ENCODE peak calls at places on chromosome 20, in ten cellular contexts. One of them, this sample, is unnamed.

GRCh38 chr20:48824830-48825550 is 2.8 kb downstream of the PREX1 start:
- DNase-seq in psoas muscle: no peak
- DNase-seq in neural crest cell: no peak
- DNase-seq in heart right ventricle: no peak
- DNase-seq in tibial artery: no peak
- DNase-seq in lung: no peak
- DNase-seq in activated CD8-positive, alpha-beta T cell treated with anti-CD3 and anti-CD28 coated beads for 36 hours: no peak
- DNase-seq in IMR-90: no peak
- DNase-seq in OCI-LY7: no peak
- DNase-seq in neural progenitor cell: peak; percentile 77
- DNase-seq in this sample: no peak

GRCh38 chr20:41287327-41287726 is 30.2 kb downstream of the ZHX3 start:
- DNase-seq in psoas muscle: no peak
- DNase-seq in neural crest cell: no peak
- DNase-seq in heart right ventricle: no peak
- DNase-seq in tibial artery: no peak
- DNase-seq in lung: no peak
- DNase-seq in activated CD8-positive, alpha-beta T cell treated with anti-CD3 and anti-CD28 coated beads for 36 hours: no peak
- DNase-seq in IMR-90: peak; percentile 97
- DNase-seq in OCI-LY7: no peak
- DNase-seq in neural progenitor cell: no peak
- DNase-seq in this sample: no peak

GRCh38 chr20:50663095-50663821 is 28.1 kb downstream of the RIPOR3 start:
- DNase-seq in psoas muscle: no peak
- DNase-seq in neural crest cell: no peak
- DNase-seq in heart right ventricle: peak; percentile 30
- DNase-seq in tibial artery: no peak
- DNase-seq in lung: peak; percentile 51
- DNase-seq in activated CD8-positive, alpha-beta T cell treated with anti-CD3 and anti-CD28 coated beads for 36 hours: peak; percentile 25
- DNase-seq in IMR-90: no peak
- DNase-seq in OCI-LY7: peak; percentile 52
- DNase-seq in neural progenitor cell: no peak
- DNase-seq in this sample: no peak

GRCh38 chr20:47351643-47352331 is 4.7 kb downstream of the ZMYND8 start:
- DNase-seq in psoas muscle: no peak
- DNase-seq in neural crest cell: no peak
- DNase-seq in heart right ventricle: no peak
- DNase-seq in tibial artery: no peak
- DNase-seq in lung: no peak
- DNase-seq in activated CD8-positive, alpha-beta T cell treated with anti-CD3 and anti-CD28 coated beads for 36 hours: no peak
- DNase-seq in IMR-90: no peak
- DNase-seq in OCI-LY7: peak; percentile 64
- DNase-seq in neural progenitor cell: peak; percentile 60
- DNase-seq in this sample: no peak

GRCh38 chr20:59733326-59733725 is 129.0 kb downstream of the PHACTR3 start:
- DNase-seq in psoas muscle: no peak
- DNase-seq in neural crest cell: no peak
- DNase-seq in heart right ventricle: no peak
- DNase-seq in tibial artery: no peak
- DNase-seq in lung: no peak
- DNase-seq in activated CD8-positive, alpha-beta T cell treated with anti-CD3 and anti-CD28 coated beads for 36 hours: no peak
- DNase-seq in IMR-90: no peak
- DNase-seq in OCI-LY7: no peak
- DNase-seq in neural progenitor cell: no peak
- DNase-seq in this sample: no peak

GRCh38 chr20:31472395-31473330 is 2.3 kb downstream of the DEFB124 start:
- DNase-seq in psoas muscle: no peak
- DNase-seq in neural crest cell: no peak
- DNase-seq in heart right ventricle: no peak
- DNase-seq in tibial artery: no peak
- DNase-seq in lung: no peak
- DNase-seq in activated CD8-positive, alpha-beta T cell treated with anti-CD3 and anti-CD28 coated beads for 36 hours: no peak
- DNase-seq in IMR-90: no peak
- DNase-seq in OCI-LY7: no peak
- DNase-seq in neural progenitor cell: no peak
- DNase-seq in this sample: no peak

GRCh38 chr20:4910951-4911350 is 90.4 kb downstream of the SLC23A2 start:
- DNase-seq in psoas muscle: no peak
- DNase-seq in neural crest cell: no peak
- DNase-seq in heart right ventricle: no peak
- DNase-seq in tibial artery: no peak
- DNase-seq in lung: no peak
- DNase-seq in activated CD8-positive, alpha-beta T cell treated with anti-CD3 and anti-CD28 coated beads for 36 hours: no peak
- DNase-seq in IMR-90: no peak
- DNase-seq in OCI-LY7: no peak
- DNase-seq in neural progenitor cell: no peak
- DNase-seq in this sample: no peak

GRCh38 chr20:23265226-23265625 is 85.4 kb upstream of the NXT1 start:
- DNase-seq in psoas muscle: no peak
- DNase-seq in neural crest cell: no peak
- DNase-seq in heart right ventricle: no peak
- DNase-seq in tibial artery: no peak
- DNase-seq in lung: no peak
- DNase-seq in activated CD8-positive, alpha-beta T cell treated with anti-CD3 and anti-CD28 coated beads for 36 hours: no peak
- DNase-seq in IMR-90: peak; percentile 41
- DNase-seq in OCI-LY7: no peak
- DNase-seq in neural progenitor cell: no peak
- DNase-seq in this sample: no peak

GRCh38 chr20:46631212-46631869 is 19.9 kb downstream of the SLC13A3 start:
- DNase-seq in psoas muscle: no peak
- DNase-seq in neural crest cell: no peak
- DNase-seq in heart right ventricle: no peak
- DNase-seq in tibial artery: no peak
- DNase-seq in lung: no peak
- DNase-seq in activated CD8-positive, alpha-beta T cell treated with anti-CD3 and anti-CD28 coated beads for 36 hours: peak; percentile 10
- DNase-seq in IMR-90: peak; percentile 15
- DNase-seq in OCI-LY7: no peak
- DNase-seq in neural progenitor cell: peak; percentile 40
- DNase-seq in this sample: no peak

GRCh38 chr20:21513881-21514540 is at the start of gene NKX2-2:
- DNase-seq in psoas muscle: peak; percentile 49
- DNase-seq in neural crest cell: no peak
- DNase-seq in heart right ventricle: no peak
- DNase-seq in tibial artery: no peak
- DNase-seq in lung: no peak
- DNase-seq in activated CD8-positive, alpha-beta T cell treated with anti-CD3 and anti-CD28 coated beads for 36 hours: no peak
- DNase-seq in IMR-90: no peak
- DNase-seq in OCI-LY7: no peak
- DNase-seq in neural progenitor cell: peak; percentile 49
- DNase-seq in this sample: peak; percentile 64

GRCh38 chr20:37915800-37916570 is 13.1 kb downstream of the VSTM2L start:
- DNase-seq in psoas muscle: no peak
- DNase-seq in neural crest cell: no peak
- DNase-seq in heart right ventricle: no peak
- DNase-seq in tibial artery: no peak
- DNase-seq in lung: no peak
- DNase-seq in activated CD8-positive, alpha-beta T cell treated with anti-CD3 and anti-CD28 coated beads for 36 hours: no peak
- DNase-seq in IMR-90: no peak
- DNase-seq in OCI-LY7: no peak
- DNase-seq in neural progenitor cell: peak; percentile 56
- DNase-seq in this sample: no peak

GRCh38 chr20:55684578-55684977 is 320.7 kb downstream of the CBLN4 start:
- DNase-seq in psoas muscle: no peak
- DNase-seq in neural crest cell: no peak
- DNase-seq in heart right ventricle: peak; percentile 6
- DNase-seq in tibial artery: no peak
- DNase-seq in lung: no peak
- DNase-seq in activated CD8-positive, alpha-beta T cell treated with anti-CD3 and anti-CD28 coated beads for 36 hours: no peak
- DNase-seq in IMR-90: no peak
- DNase-seq in OCI-LY7: no peak
- DNase-seq in neural progenitor cell: no peak
- DNase-seq in this sample: no peak

GRCh38 chr20:32983459-32984112 is 20.6 kb downstream of the SUN5 start:
- DNase-seq in psoas muscle: no peak
- DNase-seq in neural crest cell: no peak
- DNase-seq in heart right ventricle: no peak
- DNase-seq in tibial artery: no peak
- DNase-seq in lung: no peak
- DNase-seq in activated CD8-positive, alpha-beta T cell treated with anti-CD3 and anti-CD28 coated beads for 36 hours: no peak
- DNase-seq in IMR-90: no peak
- DNase-seq in OCI-LY7: no peak
- DNase-seq in neural progenitor cell: no peak
- DNase-seq in this sample: no peak

GRCh38 chr20:35305682-35306556 is 13.7 kb upstream of the FAM83C start:
- DNase-seq in psoas muscle: peak; percentile 89
- DNase-seq in neural crest cell: no peak
- DNase-seq in heart right ventricle: no peak
- DNase-seq in tibial artery: peak; percentile 70
- DNase-seq in lung: no peak
- DNase-seq in activated CD8-positive, alpha-beta T cell treated with anti-CD3 and anti-CD28 coated beads for 36 hours: peak; percentile 95
- DNase-seq in IMR-90: peak; percentile 100
- DNase-seq in OCI-LY7: no peak
- DNase-seq in neural progenitor cell: no peak
- DNase-seq in this sample: no peak

GRCh38 chr20:23407770-23408467 is 13.4 kb downstream of the NAPB start:
- DNase-seq in psoas muscle: no peak
- DNase-seq in neural crest cell: no peak
- DNase-seq in heart right ventricle: no peak
- DNase-seq in tibial artery: no peak
- DNase-seq in lung: no peak
- DNase-seq in activated CD8-positive, alpha-beta T cell treated with anti-CD3 and anti-CD28 coated beads for 36 hours: peak; percentile 64
- DNase-seq in IMR-90: no peak
- DNase-seq in OCI-LY7: no peak
- DNase-seq in neural progenitor cell: no peak
- DNase-seq in this sample: peak; percentile 34

GRCh38 chr20:52937701-52938100 is 34.5 kb upstream of the TSHZ2 start:
- DNase-seq in psoas muscle: no peak
- DNase-seq in neural crest cell: no peak
- DNase-seq in heart right ventricle: no peak
- DNase-seq in tibial artery: no peak
- DNase-seq in lung: no peak
- DNase-seq in activated CD8-positive, alpha-beta T cell treated with anti-CD3 and anti-CD28 coated beads for 36 hours: no peak
- DNase-seq in IMR-90: no peak
- DNase-seq in OCI-LY7: no peak
- DNase-seq in neural progenitor cell: peak; percentile 5
- DNase-seq in this sample: no peak
- TF ChIP-seq CTCF in psoas muscle: no peak
- TF ChIP-seq CTCF in neural crest cell: no peak
- TF ChIP-seq CTCF in heart right ventricle: no peak
- TF ChIP-seq CTCF in tibial artery: no peak
- TF ChIP-seq CTCF in lung: no peak
- TF ChIP-seq CTCF in activated CD8-positive, alpha-beta T cell treated with anti-CD3 and anti-CD28 coated beads for 36 hours: no peak
- TF ChIP-seq CTCF in IMR-90: no peak
- TF ChIP-seq CTCF in OCI-LY7: peak; percentile 38
- TF ChIP-seq CTCF in neural progenitor cell: peak; percentile 15
- TF ChIP-seq CTCF in this sample: no peak

DNA sequence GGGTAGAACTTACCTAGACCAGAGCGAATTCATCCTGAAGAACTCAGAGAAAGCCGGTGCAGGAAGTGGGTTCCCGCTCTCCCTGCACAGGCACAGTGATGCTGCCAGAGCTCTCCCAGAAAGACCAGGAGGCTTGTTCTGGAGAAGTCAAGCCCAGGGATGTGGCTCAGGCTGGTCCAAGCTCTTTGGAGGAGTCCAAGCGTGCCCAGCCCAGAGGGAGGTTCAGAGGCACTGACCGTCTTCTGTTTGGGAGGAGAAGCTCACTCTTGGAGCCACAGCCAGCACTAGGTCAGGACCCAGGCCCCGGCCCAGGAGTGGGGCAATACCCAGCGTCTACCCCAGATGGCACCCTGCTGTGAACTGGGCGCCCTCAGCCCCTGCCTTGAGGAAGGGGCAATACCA is 1.5 kb upstream of the PMEPA1 start:
- DNase-seq in psoas muscle: no peak
- DNase-seq in neural crest cell: no peak
- DNase-seq in heart right ventricle: no peak
- DNase-seq in tibial artery: no peak
- DNase-seq in lung: no peak
- DNase-seq in activated CD8-positive, alpha-beta T cell treated with anti-CD3 and anti-CD28 coated beads for 36 hours: no peak
- DNase-seq in IMR-90: no peak
- DNase-seq in OCI-LY7: no peak
- DNase-seq in neural progenitor cell: no peak
- DNase-seq in this sample: no peak
- TF ChIP-seq CTCF in psoas muscle: no peak
- TF ChIP-seq CTCF in neural crest cell: no peak
- TF ChIP-seq CTCF in heart right ventricle: no peak
- TF ChIP-seq CTCF in tibial artery: no peak
- TF ChIP-seq CTCF in lung: no peak
- TF ChIP-seq CTCF in activated CD8-positive, alpha-beta T cell treated with anti-CD3 and anti-CD28 coated beads for 36 hours: no peak
- TF ChIP-seq CTCF in IMR-90: no peak
- TF ChIP-seq CTCF in OCI-LY7: peak; percentile 39
- TF ChIP-seq CTCF in neural progenitor cell: no peak
- TF ChIP-seq CTCF in this sample: no peak

GRCh38 chr20:20465259-20465658 is 97.4 kb downstream of the INSM1 start:
- DNase-seq in psoas muscle: no peak
- DNase-seq in neural crest cell: no peak
- DNase-seq in heart right ventricle: no peak
- DNase-seq in tibial artery: no peak
- DNase-seq in lung: no peak
- DNase-seq in activated CD8-positive, alpha-beta T cell treated with anti-CD3 and anti-CD28 coated beads for 36 hours: no peak
- DNase-seq in IMR-90: no peak
- DNase-seq in OCI-LY7: peak; percentile 13
- DNase-seq in neural progenitor cell: peak; percentile 57
- DNase-seq in this sample: no peak
- TF ChIP-seq CTCF in psoas muscle: no peak
- TF ChIP-seq CTCF in neural crest cell: peak; percentile 53
- TF ChIP-seq CTCF in heart right ventricle: no peak
- TF ChIP-seq CTCF in tibial artery: no peak
- TF ChIP-seq CTCF in lung: no peak
- TF ChIP-seq CTCF in activated CD8-positive, alpha-beta T cell treated with anti-CD3 and anti-CD28 coated beads for 36 hours: no peak
- TF ChIP-seq CTCF in IMR-90: peak; percentile 42
- TF ChIP-seq CTCF in OCI-LY7: peak; percentile 45
- TF ChIP-seq CTCF in neural progenitor cell: peak; percentile 56
- TF ChIP-seq CTCF in this sample: peak; percentile 37

GRCh38 chr20:36717657-36718056 is 28.2 kb downstream of the NDRG3 start:
- DNase-seq in psoas muscle: no peak
- DNase-seq in neural crest cell: no peak
- DNase-seq in heart right ventricle: no peak
- DNase-seq in tibial artery: no peak
- DNase-seq in lung: no peak
- DNase-seq in activated CD8-positive, alpha-beta T cell treated with anti-CD3 and anti-CD28 coated beads for 36 hours: peak; percentile 11
- DNase-seq in IMR-90: no peak
- DNase-seq in OCI-LY7: peak; percentile 31
- DNase-seq in neural progenitor cell: peak; percentile 50
- DNase-seq in this sample: no peak
- TF ChIP-seq CTCF in psoas muscle: peak; percentile 56
- TF ChIP-seq CTCF in neural crest cell: peak; percentile 25
- TF ChIP-seq CTCF in heart right ventricle: no peak
- TF ChIP-seq CTCF in tibial artery: peak; percentile 7
- TF ChIP-seq CTCF in lung: no peak
- TF ChIP-seq CTCF in activated CD8-positive, alpha-beta T cell treated with anti-CD3 and anti-CD28 coated beads for 36 hours: peak; percentile 32
- TF ChIP-seq CTCF in IMR-90: peak; percentile 10
- TF ChIP-seq CTCF in OCI-LY7: peak; percentile 72
- TF ChIP-seq CTCF in neural progenitor cell: peak; percentile 52
- TF ChIP-seq CTCF in this sample: peak; percentile 38

This sample was measured in GM13977.